ENCODE peak calls at places on chromosomes 7 and 10, in ten cellular contexts. One of them, this sample, is unnamed.

GRCh38 chr10:65313406-65313805 is 1612.4 kb upstream of the LRRTM3 start:
- DNase-seq in posterior cingulate gyrus: no peak
- DNase-seq in CD8-positive, alpha-beta memory T cell: no peak
- DNase-seq in NCI-H510A: no peak
- DNase-seq in right lobe of liver: no peak
- DNase-seq in G401: no peak
- DNase-seq in SJSA1: no peak
- DNase-seq in stimulated activated CD8-positive, alpha-beta memory T cell treated with anti-CD3 and anti-CD28 coated beads, Interleukin-12 subunit alpha, Interleukin-12 subunit beta, amount 100 ng/mL, for 1 hour: no peak
- DNase-seq in skeletal muscle cell: peak
- DNase-seq in astrocyte of the spinal cord: peak
- DNase-seq in this sample: no peak

GRCh38 chr10:101617824-101618568 is 29.9 kb downstream of the DPCD start:
- DNase-seq in posterior cingulate gyrus: no peak
- DNase-seq in CD8-positive, alpha-beta memory T cell: no peak
- DNase-seq in NCI-H510A: no peak
- DNase-seq in right lobe of liver: no peak
- DNase-seq in G401: no peak
- DNase-seq in SJSA1: no peak
- DNase-seq in stimulated activated CD8-positive, alpha-beta memory T cell treated with anti-CD3 and anti-CD28 coated beads, Interleukin-12 subunit alpha, Interleukin-12 subunit beta, amount 100 ng/mL, for 1 hour: no peak
- DNase-seq in skeletal muscle cell: no peak
- DNase-seq in astrocyte of the spinal cord: no peak
- DNase-seq in this sample: no peak

GRCh38 chr10:133520193-133520738 is 6.9 kb upstream of the CYP2E1 start:
- DNase-seq in posterior cingulate gyrus: peak
- DNase-seq in CD8-positive, alpha-beta memory T cell: peak
- DNase-seq in NCI-H510A: no peak
- DNase-seq in right lobe of liver: peak
- DNase-seq in G401: peak
- DNase-seq in SJSA1: peak
- DNase-seq in stimulated activated CD8-positive, alpha-beta memory T cell treated with anti-CD3 and anti-CD28 coated beads, Interleukin-12 subunit alpha, Interleukin-12 subunit beta, amount 100 ng/mL, for 1 hour: peak
- DNase-seq in skeletal muscle cell: no peak
- DNase-seq in astrocyte of the spinal cord: peak
- DNase-seq in this sample: peak

GRCh38 chr7:95865716-95866371 is 93.5 kb downstream of the DYNC1I1 start:
- DNase-seq in posterior cingulate gyrus: no peak
- DNase-seq in CD8-positive, alpha-beta memory T cell: no peak
- DNase-seq in NCI-H510A: no peak
- DNase-seq in right lobe of liver: no peak
- DNase-seq in G401: no peak
- DNase-seq in SJSA1: no peak
- DNase-seq in stimulated activated CD8-positive, alpha-beta memory T cell treated with anti-CD3 and anti-CD28 coated beads, Interleukin-12 subunit alpha, Interleukin-12 subunit beta, amount 100 ng/mL, for 1 hour: no peak
- DNase-seq in skeletal muscle cell: no peak
- DNase-seq in astrocyte of the spinal cord: peak
- DNase-seq in this sample: no peak

GRCh38 chr7:2075811-2076210 is 156.9 kb downstream of the MAD1L1 start:
- DNase-seq in posterior cingulate gyrus: no peak
- DNase-seq in CD8-positive, alpha-beta memory T cell: no peak
- DNase-seq in NCI-H510A: no peak
- DNase-seq in right lobe of liver: no peak
- DNase-seq in G401: no peak
- DNase-seq in SJSA1: no peak
- DNase-seq in stimulated activated CD8-positive, alpha-beta memory T cell treated with anti-CD3 and anti-CD28 coated beads, Interleukin-12 subunit alpha, Interleukin-12 subunit beta, amount 100 ng/mL, for 1 hour: no peak
- DNase-seq in skeletal muscle cell: no peak
- DNase-seq in astrocyte of the spinal cord: no peak
- DNase-seq in this sample: no peak

GRCh38 chr10:96124230-96125141 is 5.6 kb upstream of the ZNF518A start:
- DNase-seq in posterior cingulate gyrus: no peak
- DNase-seq in CD8-positive, alpha-beta memory T cell: no peak
- DNase-seq in NCI-H510A: peak
- DNase-seq in right lobe of liver: peak
- DNase-seq in G401: no peak
- DNase-seq in SJSA1: peak
- DNase-seq in stimulated activated CD8-positive, alpha-beta memory T cell treated with anti-CD3 and anti-CD28 coated beads, Interleukin-12 subunit alpha, Interleukin-12 subunit beta, amount 100 ng/mL, for 1 hour: no peak
- DNase-seq in skeletal muscle cell: peak
- DNase-seq in astrocyte of the spinal cord: peak
- DNase-seq in this sample: no peak

GRCh38 chr10:74967850-74968620 is 141.6 kb downstream of the KAT6B start:
- DNase-seq in posterior cingulate gyrus: no peak
- DNase-seq in CD8-positive, alpha-beta memory T cell: no peak
- DNase-seq in NCI-H510A: no peak
- DNase-seq in right lobe of liver: no peak
- DNase-seq in G401: peak
- DNase-seq in SJSA1: no peak
- DNase-seq in stimulated activated CD8-positive, alpha-beta memory T cell treated with anti-CD3 and anti-CD28 coated beads, Interleukin-12 subunit alpha, Interleukin-12 subunit beta, amount 100 ng/mL, for 1 hour: no peak
- DNase-seq in skeletal muscle cell: no peak
- DNase-seq in astrocyte of the spinal cord: no peak
- DNase-seq in this sample: no peak

GRCh38 chr10:33365871-33366411 is 31.5 kb upstream of the NRP1 start:
- DNase-seq in posterior cingulate gyrus: no peak
- DNase-seq in CD8-positive, alpha-beta memory T cell: no peak
- DNase-seq in NCI-H510A: no peak
- DNase-seq in right lobe of liver: no peak
- DNase-seq in G401: no peak
- DNase-seq in SJSA1: peak
- DNase-seq in stimulated activated CD8-positive, alpha-beta memory T cell treated with anti-CD3 and anti-CD28 coated beads, Interleukin-12 subunit alpha, Interleukin-12 subunit beta, amount 100 ng/mL, for 1 hour: no peak
- DNase-seq in skeletal muscle cell: peak
- DNase-seq in astrocyte of the spinal cord: peak
- DNase-seq in this sample: no peak

GRCh38 chr10:1267568-1267967 is 211.4 kb downstream of the WDR37 start:
- DNase-seq in posterior cingulate gyrus: no peak
- DNase-seq in CD8-positive, alpha-beta memory T cell: no peak
- DNase-seq in NCI-H510A: no peak
- DNase-seq in right lobe of liver: no peak
- DNase-seq in G401: no peak
- DNase-seq in SJSA1: no peak
- DNase-seq in stimulated activated CD8-positive, alpha-beta memory T cell treated with anti-CD3 and anti-CD28 coated beads, Interleukin-12 subunit alpha, Interleukin-12 subunit beta, amount 100 ng/mL, for 1 hour: no peak
- DNase-seq in skeletal muscle cell: no peak
- DNase-seq in astrocyte of the spinal cord: no peak
- DNase-seq in this sample: no peak

GRCh38 chr7:156703773-156704482 is 63.4 kb downstream of the RNF32 start:
- DNase-seq in posterior cingulate gyrus: no peak
- DNase-seq in CD8-positive, alpha-beta memory T cell: no peak
- DNase-seq in NCI-H510A: no peak
- DNase-seq in right lobe of liver: no peak
- DNase-seq in G401: no peak
- DNase-seq in SJSA1: no peak
- DNase-seq in stimulated activated CD8-positive, alpha-beta memory T cell treated with anti-CD3 and anti-CD28 coated beads, Interleukin-12 subunit alpha, Interleukin-12 subunit beta, amount 100 ng/mL, for 1 hour: no peak
- DNase-seq in skeletal muscle cell: no peak
- DNase-seq in astrocyte of the spinal cord: no peak
- DNase-seq in this sample: no peak

GRCh38 chr10:117477961-117478670 is 64.4 kb upstream of the EMX2 start:
- DNase-seq in posterior cingulate gyrus: no peak
- DNase-seq in CD8-positive, alpha-beta memory T cell: no peak
- DNase-seq in NCI-H510A: no peak
- DNase-seq in right lobe of liver: no peak
- DNase-seq in G401: no peak
- DNase-seq in SJSA1: no peak
- DNase-seq in stimulated activated CD8-positive, alpha-beta memory T cell treated with anti-CD3 and anti-CD28 coated beads, Interleukin-12 subunit alpha, Interleukin-12 subunit beta, amount 100 ng/mL, for 1 hour: no peak
- DNase-seq in skeletal muscle cell: peak
- DNase-seq in astrocyte of the spinal cord: peak
- DNase-seq in this sample: no peak

GRCh38 chr10:80356563-80356999 is at the start of the genes DYDC1 and DYDC2:
- DNase-seq in posterior cingulate gyrus: peak
- DNase-seq in CD8-positive, alpha-beta memory T cell: no peak
- DNase-seq in NCI-H510A: peak
- DNase-seq in right lobe of liver: peak
- DNase-seq in G401: no peak
- DNase-seq in SJSA1: no peak
- DNase-seq in stimulated activated CD8-positive, alpha-beta memory T cell treated with anti-CD3 and anti-CD28 coated beads, Interleukin-12 subunit alpha, Interleukin-12 subunit beta, amount 100 ng/mL, for 1 hour: no peak
- DNase-seq in skeletal muscle cell: no peak
- DNase-seq in astrocyte of the spinal cord: no peak
- DNase-seq in this sample: peak

GRCh38 chr7:111729483-111729882 is 167.2 kb upstream of the IMMP2L start:
- DNase-seq in posterior cingulate gyrus: no peak
- DNase-seq in CD8-positive, alpha-beta memory T cell: no peak
- DNase-seq in NCI-H510A: no peak
- DNase-seq in right lobe of liver: no peak
- DNase-seq in G401: no peak
- DNase-seq in SJSA1: no peak
- DNase-seq in stimulated activated CD8-positive, alpha-beta memory T cell treated with anti-CD3 and anti-CD28 coated beads, Interleukin-12 subunit alpha, Interleukin-12 subunit beta, amount 100 ng/mL, for 1 hour: no peak
- DNase-seq in skeletal muscle cell: no peak
- DNase-seq in astrocyte of the spinal cord: no peak
- DNase-seq in this sample: no peak

GRCh38 chr10:6053816-6054581 is 8.2 kb downstream of the IL2RA start:
- DNase-seq in posterior cingulate gyrus: no peak
- DNase-seq in CD8-positive, alpha-beta memory T cell: no peak
- DNase-seq in NCI-H510A: no peak
- DNase-seq in right lobe of liver: peak
- DNase-seq in G401: no peak
- DNase-seq in SJSA1: no peak
- DNase-seq in stimulated activated CD8-positive, alpha-beta memory T cell treated with anti-CD3 and anti-CD28 coated beads, Interleukin-12 subunit alpha, Interleukin-12 subunit beta, amount 100 ng/mL, for 1 hour: no peak
- DNase-seq in skeletal muscle cell: no peak
- DNase-seq in astrocyte of the spinal cord: no peak
- DNase-seq in this sample: no peak

GRCh38 chr10:31603245-31604087 is 284.4 kb downstream of the ZEB1 start:
- DNase-seq in posterior cingulate gyrus: peak
- DNase-seq in CD8-positive, alpha-beta memory T cell: peak
- DNase-seq in NCI-H510A: peak
- DNase-seq in right lobe of liver: peak
- DNase-seq in G401: peak
- DNase-seq in SJSA1: peak
- DNase-seq in stimulated activated CD8-positive, alpha-beta memory T cell treated with anti-CD3 and anti-CD28 coated beads, Interleukin-12 subunit alpha, Interleukin-12 subunit beta, amount 100 ng/mL, for 1 hour: peak
- DNase-seq in skeletal muscle cell: peak
- DNase-seq in astrocyte of the spinal cord: peak
- DNase-seq in this sample: peak

GRCh38 chr7:98317366-98318040 is 36.0 kb downstream of the BRI3 start:
- DNase-seq in posterior cingulate gyrus: no peak
- DNase-seq in CD8-positive, alpha-beta memory T cell: no peak
- DNase-seq in NCI-H510A: no peak
- DNase-seq in right lobe of liver: no peak
- DNase-seq in G401: no peak
- DNase-seq in SJSA1: no peak
- DNase-seq in stimulated activated CD8-positive, alpha-beta memory T cell treated with anti-CD3 and anti-CD28 coated beads, Interleukin-12 subunit alpha, Interleukin-12 subunit beta, amount 100 ng/mL, for 1 hour: no peak
- DNase-seq in skeletal muscle cell: no peak
- DNase-seq in astrocyte of the spinal cord: no peak
- DNase-seq in this sample: no peak

GRCh38 chr7:114678116-114678515 is 243.8 kb upstream of the MDFIC start:
- DNase-seq in posterior cingulate gyrus: no peak
- DNase-seq in CD8-positive, alpha-beta memory T cell: no peak
- DNase-seq in NCI-H510A: no peak
- DNase-seq in right lobe of liver: no peak
- DNase-seq in G401: no peak
- DNase-seq in SJSA1: no peak
- DNase-seq in stimulated activated CD8-positive, alpha-beta memory T cell treated with anti-CD3 and anti-CD28 coated beads, Interleukin-12 subunit alpha, Interleukin-12 subunit beta, amount 100 ng/mL, for 1 hour: no peak
- DNase-seq in skeletal muscle cell: no peak
- DNase-seq in astrocyte of the spinal cord: no peak
- DNase-seq in this sample: no peak

GRCh38 chr10:109987828-109988227 is 20.0 kb upstream of the ADD3 start:
- DNase-seq in posterior cingulate gyrus: no peak
- DNase-seq in CD8-positive, alpha-beta memory T cell: no peak
- DNase-seq in NCI-H510A: no peak
- DNase-seq in right lobe of liver: no peak
- DNase-seq in G401: no peak
- DNase-seq in SJSA1: no peak
- DNase-seq in stimulated activated CD8-positive, alpha-beta memory T cell treated with anti-CD3 and anti-CD28 coated beads, Interleukin-12 subunit alpha, Interleukin-12 subunit beta, amount 100 ng/mL, for 1 hour: no peak
- DNase-seq in skeletal muscle cell: no peak
- DNase-seq in astrocyte of the spinal cord: no peak
- DNase-seq in this sample: no peak

GRCh38 chr10:27620425-27621397 is 116.6 kb downstream of the RAB18 start:
- DNase-seq in posterior cingulate gyrus: no peak
- DNase-seq in CD8-positive, alpha-beta memory T cell: no peak
- DNase-seq in NCI-H510A: no peak
- DNase-seq in right lobe of liver: no peak
- DNase-seq in G401: no peak
- DNase-seq in SJSA1: no peak
- DNase-seq in stimulated activated CD8-positive, alpha-beta memory T cell treated with anti-CD3 and anti-CD28 coated beads, Interleukin-12 subunit alpha, Interleukin-12 subunit beta, amount 100 ng/mL, for 1 hour: no peak
- DNase-seq in skeletal muscle cell: peak
- DNase-seq in astrocyte of the spinal cord: peak
- DNase-seq in this sample: no peak

GRCh38 chr10:34017281-34017680 is 682.8 kb upstream of the NRP1 start:
- DNase-seq in posterior cingulate gyrus: no peak
- DNase-seq in CD8-positive, alpha-beta memory T cell: no peak
- DNase-seq in NCI-H510A: no peak
- DNase-seq in right lobe of liver: no peak
- DNase-seq in G401: no peak
- DNase-seq in SJSA1: no peak
- DNase-seq in stimulated activated CD8-positive, alpha-beta memory T cell treated with anti-CD3 and anti-CD28 coated beads, Interleukin-12 subunit alpha, Interleukin-12 subunit beta, amount 100 ng/mL, for 1 hour: no peak
- DNase-seq in skeletal muscle cell: no peak
- DNase-seq in astrocyte of the spinal cord: no peak
- DNase-seq in this sample: no peak

GRCh38 chr10:71819985-71820384 is 31.1 kb downstream of the PSAP start:
- DNase-seq in posterior cingulate gyrus: no peak
- DNase-seq in CD8-positive, alpha-beta memory T cell: no peak
- DNase-seq in NCI-H510A: no peak
- DNase-seq in right lobe of liver: no peak
- DNase-seq in G401: no peak
- DNase-seq in SJSA1: no peak
- DNase-seq in stimulated activated CD8-positive, alpha-beta memory T cell treated with anti-CD3 and anti-CD28 coated beads, Interleukin-12 subunit alpha, Interleukin-12 subunit beta, amount 100 ng/mL, for 1 hour: no peak
- DNase-seq in skeletal muscle cell: no peak
- DNase-seq in astrocyte of the spinal cord: no peak
- DNase-seq in this sample: no peak

GRCh38 chr7:30727061-30727945 is 24.6 kb upstream of the INMT start:
- DNase-seq in posterior cingulate gyrus: no peak
- DNase-seq in CD8-positive, alpha-beta memory T cell: peak
- DNase-seq in NCI-H510A: no peak
- DNase-seq in right lobe of liver: no peak
- DNase-seq in G401: no peak
- DNase-seq in SJSA1: no peak
- DNase-seq in stimulated activated CD8-positive, alpha-beta memory T cell treated with anti-CD3 and anti-CD28 coated beads, Interleukin-12 subunit alpha, Interleukin-12 subunit beta, amount 100 ng/mL, for 1 hour: peak
- DNase-seq in skeletal muscle cell: no peak
- DNase-seq in astrocyte of the spinal cord: no peak
- DNase-seq in this sample: peak

GRCh38 chr10:63722537-63722936 is 201.3 kb downstream of the REEP3 start:
- DNase-seq in posterior cingulate gyrus: no peak
- DNase-seq in CD8-positive, alpha-beta memory T cell: no peak
- DNase-seq in NCI-H510A: no peak
- DNase-seq in right lobe of liver: no peak
- DNase-seq in G401: no peak
- DNase-seq in SJSA1: no peak
- DNase-seq in stimulated activated CD8-positive, alpha-beta memory T cell treated with anti-CD3 and anti-CD28 coated beads, Interleukin-12 subunit alpha, Interleukin-12 subunit beta, amount 100 ng/mL, for 1 hour: no peak
- DNase-seq in skeletal muscle cell: no peak
- DNase-seq in astrocyte of the spinal cord: peak
- DNase-seq in this sample: no peak

GRCh38 chr10:52805414-52806285 is 33.1 kb upstream of the MBL2 start:
- DNase-seq in posterior cingulate gyrus: no peak
- DNase-seq in CD8-positive, alpha-beta memory T cell: no peak
- DNase-seq in NCI-H510A: no peak
- DNase-seq in right lobe of liver: no peak
- DNase-seq in G401: no peak
- DNase-seq in SJSA1: no peak
- DNase-seq in stimulated activated CD8-positive, alpha-beta memory T cell treated with anti-CD3 and anti-CD28 coated beads, Interleukin-12 subunit alpha, Interleukin-12 subunit beta, amount 100 ng/mL, for 1 hour: no peak
- DNase-seq in skeletal muscle cell: no peak
- DNase-seq in astrocyte of the spinal cord: no peak
- DNase-seq in this sample: no peak

GRCh38 chr10:114810926-114811325 is 10.7 kb upstream of the FHIP2A start:
- DNase-seq in posterior cingulate gyrus: no peak
- DNase-seq in CD8-positive, alpha-beta memory T cell: no peak
- DNase-seq in NCI-H510A: no peak
- DNase-seq in right lobe of liver: no peak
- DNase-seq in G401: no peak
- DNase-seq in SJSA1: no peak
- DNase-seq in stimulated activated CD8-positive, alpha-beta memory T cell treated with anti-CD3 and anti-CD28 coated beads, Interleukin-12 subunit alpha, Interleukin-12 subunit beta, amount 100 ng/mL, for 1 hour: no peak
- DNase-seq in skeletal muscle cell: no peak
- DNase-seq in astrocyte of the spinal cord: no peak
- DNase-seq in this sample: no peak

GRCh38 chr7:101362334-101363195 is at the start of gene COL26A1:
- DNase-seq in posterior cingulate gyrus: peak
- DNase-seq in CD8-positive, alpha-beta memory T cell: no peak
- DNase-seq in NCI-H510A: no peak
- DNase-seq in right lobe of liver: peak
- DNase-seq in G401: peak
- DNase-seq in SJSA1: no peak
- DNase-seq in stimulated activated CD8-positive, alpha-beta memory T cell treated with anti-CD3 and anti-CD28 coated beads, Interleukin-12 subunit alpha, Interleukin-12 subunit beta, amount 100 ng/mL, for 1 hour: no peak
- DNase-seq in skeletal muscle cell: no peak
- DNase-seq in astrocyte of the spinal cord: no peak
- DNase-seq in this sample: peak

GRCh38 chr10:102240467-102241036 is 760 bp downstream of the PITX3 start:
- DNase-seq in posterior cingulate gyrus: no peak
- DNase-seq in CD8-positive, alpha-beta memory T cell: no peak
- DNase-seq in NCI-H510A: no peak
- DNase-seq in right lobe of liver: no peak
- DNase-seq in G401: no peak
- DNase-seq in SJSA1: no peak
- DNase-seq in stimulated activated CD8-positive, alpha-beta memory T cell treated with anti-CD3 and anti-CD28 coated beads, Interleukin-12 subunit alpha, Interleukin-12 subunit beta, amount 100 ng/mL, for 1 hour: no peak
- DNase-seq in skeletal muscle cell: no peak
- DNase-seq in astrocyte of the spinal cord: no peak
- DNase-seq in this sample: no peak